ENCODE peak calls at places on chromosomes 3 and 15, in four cellular contexts. O is CD4-positive, alpha-beta T cell; C is brain microvascular endothelial cell; Y is stomach. S is an unnamed sample.

GRCh38 chr3:53084310-53085001 is 38.6 kb upstream of the SFMBT1 start:
- DNase-seq in O (no peak), C (no peak), Y (no peak), S (no peak)

GRCh38 chr15:77773003-77773402 is 140.3 kb upstream of the LINGO1 start:
- DNase-seq in O (no peak), C (no peak), Y (no peak), S (no peak)

GRCh38 chr3:125165189-125165947 is 47.2 kb downstream of the SLC12A8 start:
- DNase-seq in O (no peak), C (peak), Y (no peak), S (no peak)

GRCh38 chr15:85296615-85297402 is 83.6 kb upstream of the AKAP13 start:
- DNase-seq in O (peak), C (peak), Y (peak), S (peak)

GRCh38 chr3:18114894-18115293 is 310.2 kb downstream of the SATB1 start:
- DNase-seq in O (no peak), C (no peak), Y (no peak), S (no peak)

GRCh38 chr15:62068071-62068786 is 1.5 kb downstream of the C2CD4A start:
- DNase-seq in O (no peak), C (no peak), Y (peak), S (no peak)

GRCh38 chr3:144760831-144761230 is 789.2 kb downstream of the DIPK2A start:
- DNase-seq in O (no peak), C (peak), Y (peak), S (no peak)

GRCh38 chr3:107662109-107662477 is 139.3 kb downstream of the BBX start:
- DNase-seq in O (no peak), C (peak), Y (no peak), S (no peak)

GRCh38 chr15:70863450-70864218 is 9.7 kb upstream of the LARP6 start:
- DNase-seq in O (no peak), C (peak), Y (no peak), S (peak)

GRCh38 chr3:5645311-5646029 is 458.0 kb downstream of the EDEM1 start:
- DNase-seq in O (no peak), C (no peak), Y (no peak), S (no peak)

GRCh38 chr3:170330366-170330765 is 27.1 kb upstream of the SKIL start:
- DNase-seq in O (no peak), C (peak), Y (peak), S (no peak)

GRCh38 chr3:1847571-1847970 is 251.1 kb upstream of the CNTN4 start:
- DNase-seq in O (no peak), C (no peak), Y (no peak), S (no peak)

GRCh38 chr3:66133050-66133757 is 87.6 kb upstream of the SLC25A26 start:
- DNase-seq in O (no peak), C (peak), Y (no peak), S (no peak)

GRCh38 chr3:188510366-188510765 is 356.4 kb downstream of the LPP start:
- DNase-seq in O (no peak), C (peak), Y (no peak), S (no peak)

GRCh38 chr3:14698601-14699244 is 23.8 kb downstream of the C3orf20 start:
- DNase-seq in O (no peak), C (no peak), Y (no peak), S (no peak)

GRCh38 chr15:51097553-51098330 is 3.0 kb upstream of the TNFAIP8L3 start:
- DNase-seq in O (no peak), C (peak), Y (no peak), S (no peak)

GRCh38 chr3:48430359-48431101 is 644 bp upstream of the PLXNB1 start:
- DNase-seq in O (no peak), C (no peak), Y (no peak), S (no peak)

GRCh38 chr3:116524455-116524854 is 79.2 kb upstream of the LSAMP start:
- DNase-seq in O (no peak), C (no peak), Y (no peak), S (no peak)

GRCh38 chr3:13277860-13278531 is 142.1 kb downstream of the NUP210 start:
- DNase-seq in O (no peak), C (peak), Y (no peak), S (no peak)

GRCh38 chr3:109685084-109686079 is 348.0 kb upstream of the DPPA4 start:
- DNase-seq in O (no peak), C (peak), Y (peak), S (no peak)

GRCh38 chr15:82122754-82123400 is 77.1 kb upstream of the MEX3B start:
- DNase-seq in O (no peak), C (peak), Y (peak), S (no peak)

GRCh38 chr15:43183270-43183669 is 1.9 kb upstream of the CCNDBP1 start:
- DNase-seq in O (no peak), C (no peak), Y (no peak), S (no peak)

GRCh38 chr3:173225351-173225750 is 84.3 kb upstream of the SPATA16 start:
- DNase-seq in O (no peak), C (no peak), Y (no peak), S (no peak)

GRCh38 chr3:83477563-83477962 is 1481.2 kb upstream of the CADM2 start:
- DNase-seq in O (no peak), C (no peak), Y (no peak), S (no peak)

GRCh38 chr3:67118122-67118521 is 120.0 kb downstream of the KBTBD8 start:
- DNase-seq in O (no peak), C (no peak), Y (no peak), S (no peak)

GRCh38 chr3:71397046-71397445 is 186.5 kb downstream of the FOXP1 start:
- DNase-seq in O (no peak), C (no peak), Y (no peak), S (no peak)

GRCh38 chr15:74233864-74234597 is 2.1 kb upstream of the CCDC33 start:
- DNase-seq in O (no peak), C (no peak), Y (no peak), S (no peak)

GRCh38 chr3:3772920-3773319 is 26.3 kb upstream of the LRRN1 start:
- DNase-seq in O (no peak), C (no peak), Y (no peak), S (no peak)

GRCh38 chr3:124409650-124410275 is 320.5 kb upstream of the UMPS start:
- DNase-seq in O (no peak), C (peak), Y (no peak), S (no peak)

GRCh38 chr3:195352895-195353488 is 82.0 kb upstream of the XXYLT1 start:
- DNase-seq in O (no peak), C (peak), Y (no peak), S (no peak)

GRCh38 chr3:72246685-72247084 is 461.7 kb upstream of the PROK2 start:
- DNase-seq in O (no peak), C (no peak), Y (peak), S (peak)

GRCh38 chr3:131174752-131175151 is 148.1 kb downstream of the NEK11 start:
- DNase-seq in O (peak), C (peak), Y (no peak), S (no peak)

GRCh38 chr3:38130219-38130618 is 6.7 kb downstream of the ACAA1 start:
- DNase-seq in O (no peak), C (no peak), Y (no peak), S (no peak)

GRCh38 chr3:38130631-38131065 is 6.3 kb downstream of the ACAA1 start:
- DNase-seq in O (no peak), C (no peak), Y (peak), S (no peak)

GRCh38 chr3:38133557-38134405 is 3.1 kb downstream of the ACAA1 start:
- DNase-seq in O (no peak), C (no peak), Y (peak), S (no peak)

GRCh38 chr3:38133209-38133556 is 3.7 kb downstream of the ACAA1 start:
- DNase-seq in O (no peak), C (no peak), Y (no peak), S (no peak)

DNA sequence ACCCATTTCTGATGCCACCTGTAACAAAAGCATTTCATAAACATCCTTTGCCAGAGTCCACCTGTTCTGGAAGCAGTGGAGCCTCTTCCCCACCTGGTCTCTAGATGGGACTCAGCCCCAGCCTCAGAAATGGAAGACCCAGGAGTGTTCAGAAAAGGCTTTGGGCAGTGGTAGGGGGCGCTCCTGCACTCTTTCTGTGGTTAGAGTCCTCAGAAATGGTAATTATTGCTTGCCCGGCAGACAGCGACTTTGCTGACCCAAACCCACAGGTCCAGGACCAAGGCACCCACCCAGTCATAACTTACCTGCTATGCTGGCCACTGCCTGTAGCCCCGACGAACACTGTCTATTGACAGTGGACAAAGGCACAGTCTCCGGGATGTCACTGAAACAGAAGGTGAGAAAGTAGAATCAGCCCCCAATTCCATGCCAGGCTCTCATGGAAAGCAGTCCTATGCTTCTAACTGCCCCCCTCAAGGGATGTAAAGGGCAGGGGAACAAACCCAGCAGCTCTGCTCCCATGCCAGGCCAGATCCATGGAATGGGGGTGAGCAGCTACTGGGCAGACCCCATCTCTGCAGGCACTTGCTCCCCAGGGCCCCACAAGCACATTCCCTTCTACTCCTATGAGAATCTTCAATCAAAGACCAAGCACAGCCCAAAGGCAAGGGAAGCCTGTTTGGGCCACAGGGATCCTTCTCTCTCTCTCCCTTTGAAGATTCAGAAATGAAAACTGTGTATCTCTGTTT is 5.1 kb downstream of the ACAA1 start:
- DNase-seq in O (no peak), C (peak), Y (peak), S (no peak)
- H3K27ac ChIP-seq in O (no peak), C (no peak), Y (no peak), S (no peak)

GRCh38 chr3:142210144-142210543 is 15.2 kb downstream of the GK5 start:
- DNase-seq in O (no peak), C (no peak), Y (no peak), S (peak)
- H3K27ac ChIP-seq in O (no peak), C (peak), Y (peak), S (peak)

DNA sequence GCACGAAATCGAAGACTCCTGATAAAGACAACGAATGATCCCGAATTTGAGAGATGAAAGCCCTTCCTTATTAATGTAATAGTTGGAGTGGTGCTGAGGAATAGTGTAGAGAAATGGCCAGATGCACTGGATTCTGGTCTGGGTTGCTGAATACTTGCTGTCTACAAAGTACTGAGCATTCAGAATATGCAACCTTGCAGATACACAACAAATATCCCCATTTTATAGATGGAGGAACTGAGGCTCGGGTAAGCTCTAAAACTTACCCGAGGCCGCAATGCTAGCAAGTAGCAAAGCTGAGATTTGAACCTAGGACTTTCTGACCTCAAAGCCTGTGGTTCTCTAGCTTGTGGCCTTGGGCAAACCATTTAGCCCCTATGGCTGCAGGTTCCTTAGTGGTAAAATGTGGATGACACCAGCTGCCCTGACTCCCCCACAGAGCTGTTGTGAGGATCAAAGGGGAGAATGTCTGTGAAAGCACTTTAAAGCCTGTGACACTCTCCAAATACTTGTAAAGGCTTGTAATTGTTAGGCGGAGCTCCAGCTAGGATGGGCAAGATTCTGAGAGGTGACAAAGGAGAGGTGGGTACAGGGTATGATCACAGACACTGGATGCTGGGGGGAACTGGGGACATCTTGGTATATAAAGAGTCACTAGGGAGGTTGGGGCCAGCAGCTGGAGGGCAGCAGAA is 39.8 kb downstream of the FOXB1 start:
- DNase-seq in O (no peak), C (no peak), Y (no peak), S (no peak)
- H3K27ac ChIP-seq in O (no peak), C (no peak), Y (no peak), S (no peak)

GRCh38 chr15:44394562-44394961 is 32.9 kb upstream of the CTDSPL2 start:
- DNase-seq in O (no peak), C (no peak), Y (no peak), S (no peak)
- H3K27ac ChIP-seq in O (no peak), C (no peak), Y (no peak), S (no peak)